ENCODE peak calls at places on chromosomes 4 and X, in five cellular contexts. P, Z, F, Y and U are unnamed samples.

GRCh38 chr4:124940387-124940786 is 227.9 kb upstream of the ANKRD50 start:
- DNase-seq in P (peak; percentile 99), Z (peak; percentile 15), F (no peak), Y (peak; percentile 97), U (no peak)

GRCh38 chr4:180099962-180100361 is 2143.2 kb upstream of the TENM3 start:
- DNase-seq in P (no peak), Z (no peak), F (no peak), Y (no peak), U (no peak)

GRCh38 chrX:5388087-5388486 is 840.6 kb downstream of the NLGN4X start:
- DNase-seq in P (no peak), Z (no peak), F (no peak), Y (no peak), U (no peak)

GRCh38 chr4:185086053-185086452 is 57.0 kb upstream of the SLC25A4 start:
- DNase-seq in P (no peak), Z (no peak), F (no peak), Y (no peak), U (no peak)

GRCh38 chrX:53048169-53049126 is at the start of gene GPR173:
- DNase-seq in P (peak; percentile 81), Z (peak; percentile 36), F (peak; percentile 59), Y (peak; percentile 63), U (peak; percentile 67)

GRCh38 chr4:15506464-15506863 is 36.8 kb downstream of the CC2D2A start:
- DNase-seq in P (peak; percentile 86), Z (no peak), F (no peak), Y (peak; percentile 56), U (no peak)

GRCh38 chrX:70087857-70088256 is 25.6 kb downstream of the OTUD6A start:
- DNase-seq in P (no peak), Z (no peak), F (no peak), Y (peak; percentile 75), U (no peak)

GRCh38 chr4:4789462-4789861 is 70.0 kb upstream of the MSX1 start:
- DNase-seq in P (no peak), Z (no peak), F (no peak), Y (no peak), U (no peak)

DNA sequence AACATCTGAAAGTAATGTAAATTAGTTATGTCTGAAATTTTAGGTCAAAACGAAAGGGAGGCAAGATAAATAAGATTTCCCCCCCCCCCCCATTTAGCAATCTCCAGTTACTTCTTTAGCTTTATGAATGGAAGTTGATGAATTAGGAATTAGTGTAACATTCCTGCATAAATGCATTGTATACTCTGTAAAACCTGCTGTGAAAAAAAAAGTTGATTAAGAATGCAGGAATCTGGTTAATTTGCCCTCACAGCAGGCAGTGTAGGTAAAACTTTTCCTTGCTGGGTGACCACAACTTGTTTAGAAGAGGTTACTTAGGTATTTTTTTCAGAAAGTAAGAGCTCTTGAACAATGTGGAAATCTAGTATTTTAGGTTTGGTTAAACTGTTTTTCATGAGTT is 15.3 kb downstream of the LARP7 start:
- DNase-seq in P (no peak), Z (no peak), F (no peak), Y (no peak), U (no peak)
- H3K27ac ChIP-seq in P (no peak overlapping the region), Z (no peak overlapping the region), F (no peak overlapping the region), Y (no peak overlapping the region), U (no peak overlapping the region)

GRCh38 chrX:22272613-22273012 is at the start of gene CBLL2:
- DNase-seq in P (no peak), Z (no peak), F (no peak), Y (no peak), U (no peak)

GRCh38 chrX:22276781-22277180 is 4.1 kb downstream of the CBLL2 start:
- DNase-seq in P (peak; percentile 37), Z (no peak), F (no peak), Y (no peak), U (no peak)

GRCh38 chrX:22273714-22274317 is 1.1 kb downstream of the CBLL2 start:
- DNase-seq in P (no peak), Z (no peak), F (no peak), Y (no peak), U (no peak)

DNA sequence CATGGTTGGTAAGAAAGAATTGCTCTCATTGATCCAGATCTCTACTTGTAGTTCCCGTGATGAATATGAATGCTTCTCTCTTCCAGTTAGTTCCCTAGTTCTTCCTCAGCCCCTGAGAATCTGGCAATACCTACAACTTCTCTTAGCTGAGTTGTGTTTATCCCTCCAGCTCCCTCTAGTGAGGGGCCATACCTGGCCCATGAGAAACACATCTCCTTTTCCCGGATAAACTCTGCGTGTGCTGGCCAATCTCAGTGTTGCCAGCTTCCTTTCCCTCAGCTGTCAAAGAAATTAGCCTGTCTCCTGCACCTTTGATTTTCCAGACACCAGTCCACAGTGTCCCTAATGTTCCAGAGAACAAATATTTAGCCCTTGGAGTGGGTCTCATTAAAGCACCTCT is 5.7 kb downstream of the CBLL2 start:
- DNase-seq in P (no peak), Z (no peak), F (no peak), Y (no peak), U (peak; percentile 11)
- TF ChIP-seq CTCF in P (no peak), Z (no peak), F (no peak), Y (no peak), U (peak; percentile 44)

GRCh38 chr4:107896158-107896645 is 35.1 kb upstream of the CYP2U1 start:
- DNase-seq in P (peak; percentile 100), Z (no peak), F (no peak), Y (peak; percentile 97), U (no peak)
- H3K4me3 ChIP-seq in P (peak overlapping the region; percentile 6), Z (no peak overlapping the region), F (no peak overlapping the region), Y (peak overlapping the region; percentile 59), U (no peak overlapping the region)

GRCh38 chr4:86838141-86838540 is 11.0 kb downstream of the SLC10A6 start:
- DNase-seq in P (no peak), Z (no peak), F (no peak), Y (no peak), U (no peak)
- H3K27ac ChIP-seq in P (no peak overlapping the region), Z (no peak overlapping the region), F (no peak overlapping the region), Y (no peak overlapping the region), U (no peak overlapping the region)

GRCh38 chr4:121773873-121774272 is 8.9 kb upstream of the SMIM43 start:
- DNase-seq in P (no peak), Z (no peak), F (no peak), Y (no peak), U (no peak)

GRCh38 chr4:121783210-121783609 is 17.9 kb upstream of the EXOSC9 start:
- DNase-seq in P (no peak), Z (no peak), F (no peak), Y (no peak), U (no peak)

GRCh38 chr4:121777625-121778024 is 12.7 kb upstream of the SMIM43 start:
- DNase-seq in P (peak; percentile 74), Z (no peak), F (no peak), Y (no peak), U (no peak)

GRCh38 chr4:121776610-121777401 is 11.8 kb upstream of the SMIM43 start:
- DNase-seq in P (no peak), Z (no peak), F (no peak), Y (no peak), U (no peak)

DNA sequence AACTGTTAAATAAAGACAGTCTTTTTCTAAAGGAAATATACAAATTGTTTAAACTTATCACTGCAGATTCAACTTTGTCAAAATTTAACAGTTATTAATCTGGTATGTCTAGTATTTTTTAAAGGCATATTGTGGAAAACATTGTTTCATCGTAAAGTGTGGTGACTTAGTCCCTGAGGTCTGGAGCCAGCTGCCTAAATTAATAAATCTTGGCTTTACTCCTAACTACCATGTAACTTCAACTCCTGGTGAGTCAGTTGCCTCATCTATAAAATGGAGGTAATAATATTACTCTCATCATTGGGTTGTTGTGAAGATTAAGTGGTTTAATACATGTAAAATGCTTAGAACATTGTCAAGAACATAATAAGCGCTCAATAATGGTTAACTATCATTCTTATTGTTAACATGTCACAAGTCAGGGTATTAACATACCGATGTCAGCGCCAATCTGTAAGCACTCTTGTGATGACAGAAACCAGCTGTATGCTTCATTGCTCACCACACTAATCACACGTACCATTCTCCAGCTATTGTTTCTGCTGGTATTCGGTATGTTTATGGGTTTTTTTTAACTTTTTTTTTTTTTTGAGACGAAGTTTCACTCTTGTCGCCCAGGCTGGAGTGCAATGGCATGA is 14.1 kb upstream of the SMIM43 start:
- DNase-seq in P (no peak), Z (no peak), F (no peak), Y (no peak), U (no peak)
- TF ChIP-seq CTCF in P (no peak), Z (no peak), F (no peak), Y (no peak), U (no peak)